ENCODE peak calls at places on chromosome 9, in four cellular contexts. B, S, K and Y are unnamed samples.

GRCh38 chr9:137382728-137383452 is 40.1 kb downstream of the EXD3 start:
- DNase-seq in K (no peak), B (no peak), S (no peak), Y (no peak)

GRCh38 chr9:4126184-4126865 is 173.5 kb downstream of the GLIS3 start:
- DNase-seq in B (no peak), K (no peak), S (no peak), Y (no peak)

GRCh38 chr9:133948138-133948537 is 44.0 kb downstream of the VAV2 start:
- DNase-seq in B (no peak), S (no peak), K (no peak), Y (no peak)

GRCh38 chr9:26261503-26262330 is 583.5 kb upstream of the TUSC1 start:
- DNase-seq in S (no peak), B (no peak), K (no peak), Y (no peak)

GRCh38 chr9:78899006-78899405 is 602.1 kb downstream of the PSAT1 start:
- DNase-seq in B (no peak), K (no peak), S (no peak), Y (no peak)

GRCh38 chr9:32709871-32710270 is 73.5 kb upstream of the TMEM215 start:
- DNase-seq in S (no peak), K (no peak), B (no peak), Y (no peak)

GRCh38 chr9:93094294-93095204 is 1.5 kb upstream of the CARD19 start:
- DNase-seq in S (no peak), K (no peak), B (no peak), Y (no peak)

GRCh38 chr9:97475079-97475478 is 26.4 kb upstream of the TMOD1 start:
- DNase-seq in B (no peak), K (no peak), S (no peak), Y (no peak)

GRCh38 chr9:35691325-35691631 is 1.6 kb upstream of the TPM2 start:
- DNase-seq in S (no peak), K (no peak), B (no peak), Y (no peak)

GRCh38 chr9:17137576-17137975 is 2.7 kb downstream of the CNTLN start:
- DNase-seq in B (no peak), K (no peak), S (no peak), Y (no peak)

GRCh38 chr9:91750343-91750742 is 199.7 kb downstream of the ROR2 start:
- DNase-seq in S (no peak), K (no peak), B (no peak), Y (no peak)

GRCh38 chr9:124448019-124448418 is 2.2 kb upstream of the ADGRD2 start:
- DNase-seq in K (no peak), B (no peak), S (no peak), Y (no peak)

GRCh38 chr9:29432191-29432590 is 1858.9 kb upstream of the C9orf72 start:
- DNase-seq in B (no peak), S (no peak), K (no peak), Y (no peak)

GRCh38 chr9:131651160-131651559 is 88.7 kb downstream of the RAPGEF1 start:
- DNase-seq in B (no peak), S (no peak), K (no peak), Y (no peak)

GRCh38 chr9:131649646-131650045 is 90.2 kb downstream of the RAPGEF1 start:
- DNase-seq in K (no peak), S (no peak), B (no peak), Y (no peak)

GRCh38 chr9:131651599-131651998 is 88.3 kb downstream of the RAPGEF1 start:
- DNase-seq in K (no peak), B (no peak), S (no peak), Y (no peak)

GRCh38 chr9:131654857-131655577 is 84.9 kb downstream of the RAPGEF1 start:
- DNase-seq in S (peak), K (no peak), B (no peak), Y (no peak)

DNA sequence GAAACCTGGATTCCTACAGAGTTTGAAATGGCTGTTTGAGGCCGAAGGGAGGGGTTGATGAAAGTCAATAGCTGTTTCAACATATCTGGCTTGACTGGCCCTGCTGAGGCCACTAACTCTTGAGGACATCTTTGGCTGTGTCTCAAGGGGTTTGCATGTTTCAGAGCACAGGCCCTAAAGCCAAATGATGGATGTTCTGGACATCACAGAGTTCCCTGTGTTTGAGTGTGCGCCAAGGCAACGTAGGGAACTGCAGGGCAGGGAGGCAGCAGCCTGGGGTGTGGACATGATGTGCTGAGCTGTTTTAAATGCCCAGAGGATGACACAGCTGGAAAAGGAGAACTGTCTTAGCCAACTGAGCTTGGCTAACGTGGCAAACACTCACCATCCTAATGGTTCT is 89.6 kb downstream of the RAPGEF1 start:
- DNase-seq in K (no peak), B (no peak), S (no peak), Y (no peak)
- TF ChIP-seq POLR2AphosphoS5 in K (no peak), B (no peak), S (no peak), Y (no peak)

GRCh38 chr9:37372839-37373238 is 49.7 kb upstream of the GRHPR start:
- DNase-seq in B (no peak), S (no peak), K (no peak), Y (no peak)

GRCh38 chr9:37370282-37370681 is 52.2 kb upstream of the GRHPR start:
- DNase-seq in S (no peak), K (no peak), B (no peak), Y (no peak)

GRCh38 chr9:37371565-37372464 is 50.7 kb upstream of the GRHPR start:
- DNase-seq in K (no peak), B (peak), S (no peak), Y (no peak)

GRCh38 chr9:37369671-37370070 is 52.8 kb upstream of the GRHPR start:
- DNase-seq in S (no peak), K (no peak), B (peak), Y (no peak)

DNA sequence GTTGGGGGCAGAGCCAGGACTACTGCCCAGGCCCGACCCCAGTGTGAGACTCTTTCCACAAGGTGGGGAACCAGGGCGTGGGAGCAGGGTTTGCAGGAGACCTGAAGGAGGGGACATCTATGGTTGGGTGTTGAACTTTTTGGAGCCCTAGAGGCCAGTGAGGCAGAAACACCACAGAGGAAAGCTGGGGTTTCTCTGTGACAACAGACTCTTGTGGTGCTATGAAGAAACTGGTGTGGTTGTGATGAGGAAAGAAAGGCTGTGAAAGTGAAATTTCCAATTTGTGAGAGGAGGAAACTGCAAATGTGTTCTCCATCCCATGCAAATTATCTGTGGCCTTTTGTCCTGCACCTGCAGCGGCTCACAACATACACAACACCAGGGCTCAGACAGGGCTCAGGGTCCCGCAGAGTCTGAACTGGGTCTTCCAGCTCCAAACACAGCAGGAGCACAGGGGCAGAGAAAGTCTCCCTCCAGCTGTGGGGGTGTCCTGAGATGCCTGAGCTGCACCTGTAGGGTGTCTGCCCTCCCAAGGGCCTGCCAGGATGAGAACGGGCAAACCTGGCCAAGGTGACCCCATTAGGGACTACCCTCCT is 51.4 kb upstream of the GRHPR start:
- DNase-seq in K (no peak), B (peak), S (no peak), Y (no peak)
- TF ChIP-seq POLR2AphosphoS5 in K (peak), B (peak), S (no peak), Y (no peak)

GRCh38 chr9:109167716-109168115 is 667 bp upstream of the FRRS1L start:
- DNase-seq in K (no peak), S (no peak), B (no peak), Y (no peak)

GRCh38 chr9:109168170-109168569 is 1.1 kb upstream of the FRRS1L start:
- DNase-seq in K (no peak), S (no peak), B (no peak), Y (no peak)

GRCh38 chr9:109164040-109164439 is 3.0 kb downstream of the FRRS1L start:
- DNase-seq in K (no peak), S (no peak), B (no peak), Y (no peak)

GRCh38 chr9:109166171-109166770 is 778 bp downstream of the FRRS1L start:
- DNase-seq in K (no peak), B (no peak), S (no peak), Y (no peak)

DNA sequence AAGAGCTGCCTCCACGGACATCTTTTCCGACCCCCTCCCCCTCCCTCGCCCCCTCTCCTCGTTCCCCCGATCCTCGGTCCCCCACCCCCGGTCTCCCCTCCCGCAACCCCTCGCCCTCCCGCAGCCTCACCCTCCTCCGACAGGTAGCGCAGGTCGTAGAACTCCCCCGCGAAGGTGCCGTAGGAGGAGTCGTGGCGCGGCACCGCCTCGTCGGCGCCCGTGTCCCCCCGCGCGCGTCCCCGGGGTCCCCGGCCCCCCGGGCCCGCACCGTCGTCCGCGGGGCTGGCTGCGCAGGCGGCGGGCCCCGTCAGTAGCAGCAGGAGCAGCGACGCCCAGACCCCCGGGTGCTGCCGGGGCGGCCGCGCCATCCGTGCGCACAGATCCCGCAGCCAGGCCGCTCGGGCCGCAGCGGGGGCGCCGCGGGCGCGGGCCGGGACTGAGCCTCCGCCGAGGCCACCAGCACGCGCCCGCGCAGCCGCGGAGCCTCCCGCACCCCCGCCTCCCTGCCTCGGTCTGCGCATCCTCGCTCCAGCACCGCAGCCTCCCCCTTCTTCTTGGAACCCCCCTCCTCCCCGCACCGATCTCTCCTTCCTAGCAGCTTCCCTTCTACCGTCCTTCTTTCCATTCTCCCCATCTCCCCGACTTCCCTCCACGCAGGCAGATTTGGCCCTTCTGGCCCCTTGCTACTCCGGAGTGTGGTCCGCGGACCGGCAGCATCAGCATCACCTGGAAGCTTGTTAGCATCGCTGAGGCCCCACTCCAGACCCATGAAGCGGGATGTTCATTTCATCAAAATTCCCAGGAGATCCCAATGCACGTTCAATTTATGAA is at the start of gene FRRS1L:
- DNase-seq in B (no peak), S (no peak), K (no peak), Y (no peak)
- TF ChIP-seq POLR2AphosphoS5 in B (no peak), S (no peak), K (no peak), Y (no peak)

DNA sequence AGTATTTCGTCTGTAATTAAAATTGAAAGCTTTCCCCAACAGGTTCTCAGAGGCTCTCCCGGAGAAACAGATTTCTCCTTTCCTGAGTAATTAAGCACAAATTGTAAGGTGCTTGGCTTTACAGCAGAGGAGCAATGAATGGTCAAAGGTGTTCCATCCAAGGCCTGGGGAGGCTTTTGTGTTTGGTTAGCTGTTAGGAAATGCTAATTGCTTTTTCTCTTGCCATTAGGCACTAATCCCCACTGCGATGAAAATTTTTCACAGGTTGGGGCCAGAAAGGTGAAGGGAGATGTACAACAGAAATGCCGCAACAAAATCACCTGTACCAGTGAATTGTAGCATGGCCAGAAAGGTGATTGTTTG is 138.7 kb downstream of the RASEF start:
- DNase-seq in B (no peak), K (no peak), S (no peak), Y (no peak)
- TF ChIP-seq POLR2AphosphoS5 in B (no peak), K (no peak), S (no peak), Y (no peak)

GRCh38 chr9:127446720-127447415 is 4.3 kb downstream of the RPL12 start:
- DNase-seq in B (no peak), S (no peak), K (no peak), Y (no peak)

GRCh38 chr9:127444921-127445850 is 6.0 kb downstream of the RPL12 start:
- DNase-seq in S (no peak), K (no peak), B (no peak), Y (no peak)

GRCh38 chr9:127447416-127448111 is 3.6 kb downstream of the RPL12 start:
- DNase-seq in B (no peak), S (no peak), K (no peak), Y (no peak)

GRCh38 chr9:127445851-127446719 is 5.1 kb downstream of the RPL12 start:
- DNase-seq in B (no peak), K (no peak), S (no peak), Y (no peak)

GRCh38 chr9:127444283-127444920 is 6.8 kb downstream of the RPL12 start:
- DNase-seq in S (no peak), K (no peak), B (no peak), Y (no peak)
- TF ChIP-seq POLR2AphosphoS5 in S (no peak), K (peak), B (no peak), Y (no peak)

GRCh38 chr9:77601476-77602056 is 46.6 kb downstream of the GNA14 start:
- DNase-seq in B (no peak), S (no peak), K (no peak), Y (no peak)
- TF ChIP-seq POLR2AphosphoS5 in B (no peak), S (no peak), K (no peak), Y (no peak)

GRCh38 chr9:121271368-121272351 is 3.7 kb downstream of the GSN start:
- DNase-seq in B (no peak), S (no peak), K (no peak), Y (no peak)
- TF ChIP-seq POLR2AphosphoS5 in B (no peak), S (no peak), K (no peak), Y (no peak)

GRCh38 chr9:73151653-73152382 is at the start of gene ANXA1:
- DNase-seq in K (no peak), B (no peak), S (no peak), Y (peak)
- TF ChIP-seq POLR2AphosphoS5 in K (no peak), B (no peak), S (peak), Y (peak)

GRCh38 chr9:130330202-130330601 is 64.6 kb downstream of the HMCN2 start:
- DNase-seq in B (no peak), S (no peak), K (no peak), Y (no peak)

GRCh38 chr9:130331061-130331460 is 65.5 kb downstream of the HMCN2 start:
- DNase-seq in B (no peak), K (no peak), S (no peak), Y (no peak)

GRCh38 chr9:130332384-130332926 is 66.9 kb downstream of the HMCN2 start:
- DNase-seq in B (no peak), S (no peak), K (no peak), Y (no peak)

GRCh38 chr9:130333041-130334040 is 67.8 kb downstream of the HMCN2 start:
- DNase-seq in S (no peak), B (no peak), K (no peak), Y (no peak)

GRCh38 chr9:130331573-130331972 is 66.0 kb downstream of the HMCN2 start:
- DNase-seq in S (peak), K (no peak), B (no peak), Y (no peak)
- TF ChIP-seq POLR2AphosphoS5 in S (no peak), K (no peak), B (no peak), Y (peak)

GRCh38 chr9:95580812-95581761 is 64.3 kb upstream of the PTCH1 start:
- DNase-seq in K (no peak), B (no peak), S (no peak), Y (peak)
- TF ChIP-seq POLR2AphosphoS5 in K (no peak), B (no peak), S (no peak), Y (peak)